ENCODE peak calls at places on chromosome 10, in nine cellular contexts. A is psoas muscle, U is body of pancreas, E is BE2C, R is neural progenitor cell, H is gastrocnemius medialis, G is mesothelial cell of epicardium, D is HCT116, J is fibroblast of the aortic adventitia. Z is an unnamed sample.

GRCh38 chr10:7541137-7542087 is 125.4 kb downstream of the ITIH5 start:
- DNase-seq in A (peak), U (peak), E (no peak), R (peak), H (no peak), G (peak), D (no peak), J (no peak), Z (no peak)

GRCh38 chr10:124126711-124127385 is 33.5 kb upstream of the CHST15 start:
- DNase-seq in A (no peak), U (no peak), E (peak), R (no peak), H (no peak), G (no peak), D (no peak), J (no peak), Z (no peak)

GRCh38 chr10:70477661-70478162 is 855 bp upstream of the PALD1 start:
- DNase-seq in A (peak), U (peak), E (peak), R (peak), H (no peak), G (no peak), D (peak), J (peak), Z (no peak)

GRCh38 chr10:29344073-29344820 is 55.4 kb downstream of the LYZL1 start:
- DNase-seq in A (peak), U (no peak), E (no peak), R (peak), H (no peak), G (no peak), D (no peak), J (peak), Z (no peak)

GRCh38 chr10:93440591-93441012 is 41.5 kb downstream of the MYOF start:
- DNase-seq in A (no peak), U (no peak), E (no peak), R (no peak), H (no peak), G (no peak), D (no peak), J (peak), Z (no peak)

GRCh38 chr10:75400163-75400768 is 1.3 kb downstream of the ZNF503 start:
- DNase-seq in A (no peak), U (no peak), E (no peak), R (peak), H (no peak), G (peak), D (no peak), J (peak), Z (no peak)

GRCh38 chr10:30773501-30773900 is 143.9 kb upstream of the LYZL2 start:
- DNase-seq in A (no peak), U (no peak), E (no peak), R (no peak), H (no peak), G (no peak), D (no peak), J (no peak), Z (no peak)

GRCh38 chr10:103451871-103452713 is at the start of gene CALHM2:
- DNase-seq in A (peak), U (peak), E (peak), R (peak), H (peak), G (peak), D (no peak), J (peak), Z (peak)

GRCh38 chr10:12735843-12736462 is 265.6 kb downstream of the CCDC3 start:
- DNase-seq in A (peak), U (no peak), E (peak), R (no peak), H (peak), G (no peak), D (no peak), J (no peak), Z (no peak)

GRCh38 chr10:89207801-89208551 is 859 bp upstream of the CH25H start:
- DNase-seq in A (peak), U (peak), E (peak), R (peak), H (no peak), G (peak), D (no peak), J (no peak), Z (no peak)

GRCh38 chr10:6108631-6109443 is 20.0 kb downstream of the RBM17 start:
- DNase-seq in A (no peak), U (no peak), E (no peak), R (peak), H (no peak), G (no peak), D (peak), J (peak), Z (no peak)

GRCh38 chr10:36254191-36254590 is 612.1 kb upstream of the FZD8 start:
- DNase-seq in A (peak), U (peak), E (peak), R (no peak), H (peak), G (no peak), D (no peak), J (peak), Z (peak)

GRCh38 chr10:91210435-91210834 is 10.0 kb upstream of the PCGF5 start:
- DNase-seq in A (no peak), U (peak), E (peak), R (no peak), H (no peak), G (no peak), D (no peak), J (no peak), Z (peak)

GRCh38 chr10:43623351-43623750 is 17.1 kb downstream of the ZNF485 start:
- DNase-seq in A (no peak), U (no peak), E (no peak), R (no peak), H (no peak), G (no peak), D (no peak), J (peak), Z (no peak)

GRCh38 chr10:86242761-86243160 is 123.8 kb downstream of the GRID1 start:
- DNase-seq in A (no peak), U (no peak), E (no peak), R (no peak), H (no peak), G (no peak), D (no peak), J (no peak), Z (no peak)

GRCh38 chr10:75538144-75538543 is 106.7 kb downstream of the LRMDA start:
- DNase-seq in A (no peak), U (no peak), E (no peak), R (peak), H (no peak), G (no peak), D (no peak), J (no peak), Z (no peak)

GRCh38 chr10:76192151-76192550 is 760.7 kb downstream of the LRMDA start:
- DNase-seq in A (no peak), U (no peak), E (no peak), R (no peak), H (no peak), G (no peak), D (no peak), J (no peak), Z (no peak)

GRCh38 chr10:6563720-6564119 is 16.4 kb downstream of the PRKCQ start:
- DNase-seq in A (no peak), U (no peak), E (no peak), R (no peak), H (no peak), G (no peak), D (no peak), J (no peak), Z (no peak)

GRCh38 chr10:12201543-12201942 is 5.6 kb downstream of the CDC123 start:
- DNase-seq in A (no peak), U (no peak), E (no peak), R (no peak), H (no peak), G (no peak), D (no peak), J (no peak), Z (no peak)

GRCh38 chr10:14648936-14649335 is 125.8 kb downstream of the FAM107B start:
- DNase-seq in A (no peak), U (no peak), E (no peak), R (no peak), H (no peak), G (no peak), D (no peak), J (no peak), Z (no peak)

GRCh38 chr10:119817991-119818888 is 54.4 kb downstream of the MCMBP start:
- DNase-seq in A (peak), U (peak), E (peak), R (peak), H (peak), G (peak), D (no peak), J (peak), Z (peak)

GRCh38 chr10:74058658-74059057 is 60.7 kb downstream of the VCL start:
- DNase-seq in A (no peak), U (peak), E (no peak), R (peak), H (no peak), G (no peak), D (peak), J (no peak), Z (no peak)

GRCh38 chr10:110530131-110530831 is 32.6 kb downstream of the DUSP5 start:
- DNase-seq in A (peak), U (peak), E (peak), R (peak), H (peak), G (peak), D (peak), J (peak), Z (no peak)

GRCh38 chr10:43118631-43119415 is 19.4 kb upstream of the CSGALNACT2 start:
- DNase-seq in A (no peak), U (no peak), E (no peak), R (no peak), H (no peak), G (no peak), D (no peak), J (no peak), Z (no peak)

GRCh38 chr10:84798333-84798732 is 469.9 kb downstream of the CCSER2 start:
- DNase-seq in A (no peak), U (no peak), E (no peak), R (no peak), H (no peak), G (no peak), D (no peak), J (no peak), Z (no peak)

GRCh38 chr10:71911296-71911954 is 52.8 kb upstream of the CHST3 start:
- DNase-seq in A (no peak), U (no peak), E (no peak), R (no peak), H (no peak), G (no peak), D (no peak), J (peak), Z (no peak)

GRCh38 chr10:58384999-58385783 is at the start of gene TFAM:
- DNase-seq in A (peak), U (peak), E (peak), R (peak), H (peak), G (peak), D (peak), J (peak), Z (peak)
- TF ChIP-seq CTCF in A (peak), U (peak), E (peak), R (peak), H (peak), G (no peak), D (peak), J (peak), Z (peak)

GRCh38 chr10:27724287-27724686 is 21.3 kb downstream of the MKX start:
- DNase-seq in A (no peak), U (no peak), E (no peak), R (peak), H (no peak), G (no peak), D (no peak), J (no peak), Z (no peak)
- TF ChIP-seq CTCF in A (no peak), U (no peak), E (peak), R (peak), H (no peak), G (no peak), D (no peak), J (no peak), Z (no peak)

GRCh38 chr10:17847586-17848296 is 38.6 kb downstream of the MRC1 start:
- DNase-seq in A (no peak), U (no peak), E (no peak), R (peak), H (no peak), G (no peak), D (no peak), J (peak), Z (no peak)
- TF ChIP-seq CTCF in A (peak), U (peak), E (peak), R (peak), H (no peak), G (peak), D (peak), J (peak), Z (no peak)

DNA sequence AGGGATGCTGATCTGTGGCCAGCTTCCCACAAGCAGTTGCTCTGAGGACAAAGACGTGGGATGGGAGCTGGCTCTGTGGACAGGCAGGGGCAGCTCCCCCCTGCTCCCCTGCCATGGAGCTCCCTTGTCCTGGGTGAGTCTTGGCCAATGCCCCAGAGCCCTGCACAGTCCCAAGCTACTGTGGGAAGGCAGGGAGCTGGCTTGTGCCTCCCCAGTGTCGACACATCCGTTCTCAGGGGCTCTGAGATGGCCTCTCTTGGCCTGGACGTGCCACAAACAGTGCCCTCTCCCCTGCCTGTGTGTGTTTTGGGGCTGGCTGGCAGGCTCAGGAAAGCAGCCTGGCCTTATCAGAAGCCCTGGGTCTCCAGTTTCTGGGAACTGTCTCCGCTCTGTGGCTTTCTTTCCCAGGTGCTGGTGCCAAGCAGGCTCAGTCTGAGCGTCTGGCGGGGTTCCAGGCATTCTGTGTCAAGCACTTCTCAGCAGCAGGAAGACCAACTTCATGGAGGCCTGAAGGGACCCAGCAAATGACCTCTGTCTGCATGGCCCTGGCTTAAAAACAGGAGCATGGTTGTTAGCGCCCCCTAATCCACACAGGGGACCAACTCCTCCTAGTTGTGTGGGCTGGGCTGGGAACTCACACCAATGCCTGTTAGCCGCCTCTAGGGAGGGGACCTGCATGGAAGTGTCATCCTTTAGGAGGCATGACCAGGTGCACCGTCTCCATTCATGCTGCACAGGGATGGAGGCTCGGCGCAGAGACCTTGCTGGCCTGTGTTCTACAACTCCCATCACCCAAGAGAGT is 375.2 kb downstream of the RPS24 start:
- DNase-seq in A (peak), U (peak), E (peak), R (peak), H (peak), G (peak), D (no peak), J (peak), Z (peak)
- TF ChIP-seq CTCF in A (no peak), U (no peak), E (peak), R (peak), H (no peak), G (no peak), D (no peak), J (no peak), Z (no peak)

Z was measured in stomach.